ENCODE peak calls at places on chromosomes 2 and 18, in nine cellular contexts. U is transverse colon, I is fibroblast of lung, G is lower lobe of right lung, V is breast epithelium, A is body of pancreas, B is A549, L is uterus, O is left ventricle myocardium inferior. E is an unnamed sample. For H3K4me1, the result is how much of the 10 kb centered on the place peaks cover.

GRCh38 chr18:59810740-59811520 is 88.9 kb upstream of the PMAIP1 start:
- DNase-seq in U (no peak), I (no peak), G (no peak), V (no peak), A (no peak), B (no peak), L (no peak), O (no peak), E (no peak)

GRCh38 chr2:116467243-116467642 is 1347.2 kb upstream of the DDX18 start:
- DNase-seq in U (no peak), I (no peak), G (no peak), V (no peak), A (no peak), B (no peak), L (no peak), O (no peak), E (no peak)

GRCh38 chr2:110931648-110932047 is 189.1 kb upstream of the BCL2L11 start:
- DNase-seq in U (no peak), I (peak), G (no peak), V (no peak), A (no peak), B (no peak), L (no peak), O (no peak), E (no peak)

GRCh38 chr2:71069376-71069775 is 928 bp downstream of the NAGK start:
- DNase-seq in U (no peak), I (no peak), G (no peak), V (no peak), A (no peak), B (no peak), L (no peak), O (no peak), E (no peak)

GRCh38 chr2:36485521-36485920 is 112.4 kb downstream of the FEZ2 start:
- DNase-seq in U (no peak), I (peak), G (no peak), V (no peak), A (no peak), B (no peak), L (no peak), O (no peak), E (no peak)

GRCh38 chr2:126864861-126865260 is 33.8 kb upstream of the TEX51 start:
- DNase-seq in U (no peak), I (no peak), G (no peak), V (no peak), A (no peak), B (no peak), L (no peak), O (no peak), E (no peak)

GRCh38 chr2:239361311-239361642 is 39.5 kb downstream of the HDAC4 start:
- DNase-seq in U (no peak), I (peak), G (no peak), V (no peak), A (no peak), B (no peak), L (no peak), O (no peak), E (no peak)

GRCh38 chr2:1802469-1803216 is 58.3 kb upstream of the PXDN start:
- DNase-seq in U (no peak), I (no peak), G (no peak), V (no peak), A (no peak), B (no peak), L (no peak), O (no peak), E (no peak)

GRCh38 chr2:241888641-241889040 is 19.1 kb downstream of the RTP5 start:
- DNase-seq in U (no peak), I (no peak), G (no peak), V (no peak), A (no peak), B (no peak), L (no peak), O (no peak), E (no peak)

GRCh38 chr2:96393989-96394761 is 58.6 kb downstream of the NCAPH start:
- DNase-seq in U (no peak), I (no peak), G (no peak), V (no peak), A (no peak), B (no peak), L (no peak), O (no peak), E (no peak)

GRCh38 chr2:237904806-237905599 is 45.6 kb downstream of the RAMP1 start:
- DNase-seq in U (peak), I (peak), G (peak), V (peak), A (no peak), B (no peak), L (peak), O (peak), E (peak)

GRCh38 chr18:1393929-1394328 is 489.3 kb downstream of the ADCYAP1 start:
- DNase-seq in U (no peak), I (no peak), G (no peak), V (no peak), A (no peak), B (no peak), L (no peak), O (no peak), E (no peak)

GRCh38 chr18:58051765-58052460 is 7.9 kb downstream of the NEDD4L start:
- DNase-seq in U (no peak), I (peak), G (no peak), V (no peak), A (no peak), B (peak), L (no peak), O (no peak), E (no peak)

GRCh38 chr2:74253937-74254336 is 55.5 kb downstream of the MTHFD2 start:
- DNase-seq in U (no peak), I (no peak), G (no peak), V (no peak), A (no peak), B (no peak), L (no peak), O (no peak), E (peak)

GRCh38 chr18:49525981-49526380 is 35.9 kb upstream of the LIPG start:
- DNase-seq in U (no peak), I (no peak), G (no peak), V (no peak), A (no peak), B (no peak), L (no peak), O (no peak), E (no peak)

GRCh38 chr2:15773846-15774245 is 166.5 kb upstream of the MYCN start:
- DNase-seq in U (no peak), I (no peak), G (no peak), V (no peak), A (no peak), B (no peak), L (no peak), O (no peak), E (no peak)

GRCh38 chr2:197248623-197249022 is 62.0 kb downstream of the ANKRD44 start:
- DNase-seq in U (peak), I (no peak), G (no peak), V (no peak), A (no peak), B (no peak), L (no peak), O (no peak), E (no peak)

GRCh38 chr2:133739039-133739438 is 170.8 kb upstream of the NCKAP5 start:
- DNase-seq in U (no peak), I (no peak), G (no peak), V (no peak), A (no peak), B (no peak), L (no peak), O (no peak), E (no peak)

GRCh38 chr2:111042772-111043771 is 77.6 kb upstream of the BCL2L11 start:
- DNase-seq in U (no peak), I (no peak), G (no peak), V (no peak), A (no peak), B (no peak), L (no peak), O (no peak), E (no peak)

GRCh38 chr18:46393230-46393629 is 263.8 kb downstream of the LOXHD1 start:
- DNase-seq in U (no peak), I (no peak), G (no peak), V (no peak), A (no peak), B (no peak), L (no peak), O (no peak), E (no peak)

GRCh38 chr2:55883339-55883738 is 40.2 kb downstream of the EFEMP1 start:
- DNase-seq in U (no peak), I (peak), G (no peak), V (no peak), A (no peak), B (no peak), L (peak), O (peak), E (no peak)

GRCh38 chr2:196260546-196260945 is 89.2 kb upstream of the STK17B start:
- DNase-seq in U (no peak), I (no peak), G (no peak), V (no peak), A (no peak), B (no peak), L (no peak), O (no peak), E (no peak)

GRCh38 chr2:32947076-32947483 is 327 bp downstream of the LTBP1 start:
- DNase-seq in U (peak), I (no peak), G (no peak), V (no peak), A (no peak), B (peak), L (peak), O (no peak), E (no peak)

GRCh38 chr2:164935467-164935807 is 19.9 kb downstream of the SLC38A11 start:
- DNase-seq in U (no peak), I (no peak), G (no peak), V (no peak), A (no peak), B (no peak), L (no peak), O (no peak), E (no peak)

GRCh38 chr2:29697181-29697580 is 224.2 kb downstream of the ALK start:
- DNase-seq in U (no peak), I (no peak), G (no peak), V (no peak), A (no peak), B (no peak), L (no peak), O (no peak), E (no peak)

GRCh38 chr2:32874931-32875330 is 71.8 kb upstream of the LTBP1 start:
- DNase-seq in U (no peak), I (peak), G (no peak), V (no peak), A (no peak), B (no peak), L (no peak), O (no peak), E (no peak)

GRCh38 chr2:100350661-100351185 is 28.4 kb upstream of the LONRF2 start:
- DNase-seq in U (no peak), I (no peak), G (no peak), V (no peak), A (no peak), B (no peak), L (no peak), O (no peak), E (no peak)

GRCh38 chr2:142131016-142131714 is at the start of gene LRP1B:
- DNase-seq in U (no peak), I (peak), G (no peak), V (no peak), A (peak), B (no peak), L (peak), O (no peak), E (no peak)

GRCh38 chr2:199278099-199278498 is 179.6 kb downstream of the SATB2 start:
- DNase-seq in U (no peak), I (no peak), G (no peak), V (no peak), A (no peak), B (no peak), L (no peak), O (no peak), E (no peak)

GRCh38 chr18:59514193-59514592 is 155.1 kb upstream of the LMAN1 start:
- DNase-seq in U (peak), I (peak), G (no peak), V (no peak), A (no peak), B (no peak), L (peak), O (peak), E (peak)

GRCh38 chr2:47490406-47490805 is 87.5 kb downstream of the MSH2 start:
- DNase-seq in U (no peak), I (no peak), G (no peak), V (no peak), A (no peak), B (no peak), L (no peak), O (no peak), E (no peak)

GRCh38 chr2:129934044-129934822 is 45.2 kb upstream of the RAB6C start:
- DNase-seq in U (no peak), I (no peak), G (no peak), V (no peak), A (no peak), B (no peak), L (no peak), O (no peak), E (no peak)

GRCh38 chr2:173740639-173741038 is 224.5 kb downstream of the SP3 start:
- DNase-seq in U (no peak), I (no peak), G (no peak), V (no peak), A (no peak), B (no peak), L (no peak), O (no peak), E (no peak)

GRCh38 chr2:163693484-163693883 is 42.3 kb downstream of the FIGN start:
- DNase-seq in U (no peak), I (no peak), G (no peak), V (no peak), A (no peak), B (no peak), L (no peak), O (no peak), E (no peak)
- H3K4me1 ChIP-seq in U (under half), I (under half), G (under half), V (under half), A (under half), B (under half), L (under half), O (half or more), E (under half)

GRCh38 chr18:11859903-11860407 is 8.7 kb downstream of the CHMP1B start:
- DNase-seq in U (peak), I (peak), G (no peak), V (no peak), A (no peak), B (peak), L (no peak), O (no peak), E (no peak)
- H3K4me1 ChIP-seq in U (under half), I (under half), G (under half), V (under half), A (under half), B (under half), L (under half), O (under half), E (under half)

DNA sequence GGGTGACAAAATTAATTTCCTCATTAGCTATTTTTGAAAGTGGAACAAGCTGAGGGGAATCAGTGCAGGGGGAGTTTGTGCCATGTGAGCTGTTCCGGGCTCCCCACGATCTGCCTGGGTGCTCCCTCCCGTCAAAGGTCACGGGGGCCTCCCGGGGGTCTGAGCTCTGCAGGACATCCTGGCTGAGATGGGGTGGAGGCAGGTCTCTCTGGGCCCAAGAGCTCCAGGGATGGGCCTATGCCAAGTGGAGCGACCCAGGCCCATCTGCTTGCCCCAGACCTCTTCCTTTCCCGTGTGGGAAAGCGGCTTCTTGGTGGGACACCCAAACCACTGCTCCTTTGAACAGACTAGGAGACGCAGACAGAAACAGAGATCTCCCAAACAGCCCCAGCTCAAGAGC is 143.3 kb upstream of the ID2 start:
- DNase-seq in U (no peak), I (no peak), G (no peak), V (no peak), A (no peak), B (no peak), L (no peak), O (no peak), E (no peak)
- H3K4me1 ChIP-seq in U (under half), I (under half), G (half or more), V (under half), A (under half), B (under half), L (under half), O (under half), E (under half)

DNA sequence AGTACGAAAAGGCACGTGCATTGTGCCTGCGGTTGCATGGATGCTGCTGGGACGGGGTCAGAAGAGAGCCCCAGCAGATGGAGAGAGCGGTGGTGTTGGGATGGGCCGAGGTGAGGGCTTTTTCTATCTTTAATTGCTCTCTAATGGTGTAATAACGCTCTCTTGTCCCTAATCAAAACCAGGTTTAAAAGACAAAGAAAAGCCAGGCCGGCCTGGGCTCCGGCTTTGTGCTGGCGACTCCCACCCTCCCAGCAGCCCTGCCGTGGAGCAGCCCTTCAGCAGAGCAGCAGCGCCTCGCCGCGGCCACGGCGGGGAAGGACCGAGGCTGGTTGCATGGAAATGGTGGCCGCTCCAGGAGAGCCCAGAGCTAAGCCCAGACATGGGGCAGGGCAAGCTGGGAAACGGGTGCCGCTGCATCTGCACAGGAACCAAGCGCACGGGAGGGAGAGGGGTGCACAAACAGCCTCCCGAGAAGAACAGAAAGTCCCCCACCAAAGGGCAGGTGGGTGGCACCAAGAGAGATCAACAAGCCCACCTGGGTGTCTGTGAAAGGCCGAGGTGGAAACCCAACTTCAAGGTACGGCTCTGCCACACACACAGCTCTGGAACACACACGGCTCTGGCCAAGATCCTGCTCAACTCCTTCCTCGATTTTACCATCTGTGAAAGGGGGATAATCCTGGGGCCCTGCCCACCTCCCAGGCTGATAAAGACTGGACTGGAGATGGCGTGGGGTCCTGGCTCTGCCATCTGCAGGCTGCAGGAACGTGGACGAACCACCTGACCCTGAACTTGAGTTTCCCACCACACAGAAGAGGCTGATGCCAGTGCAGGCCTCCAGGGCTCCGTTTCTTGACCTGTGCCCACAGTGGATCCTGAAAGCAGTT is 15.0 kb downstream of the HS1BP3 start:
- DNase-seq in U (peak), I (peak), G (peak), V (peak), A (peak), B (peak), L (peak), O (peak), E (peak)
- H3K4me1 ChIP-seq in U (under half), I (under half), G (under half), V (under half), A (under half), B (under half), L (under half), O (half or more), E (half or more)